ENCODE peak calls at places on chromosome 3, in four cellular contexts. S is K562, F is GM12878, G is H1. K is an unnamed sample.

GRCh38 chr3:163939926-163940325 is 1138.4 kb downstream of the SI start:
- DNase-seq in G (no peak), S (no peak), F (no peak), K (no peak)

GRCh38 chr3:56197259-56197965 is 270.9 kb downstream of the ERC2 start:
- DNase-seq in F (no peak), S (no peak), G (no peak), K (no peak)

GRCh38 chr3:99500485-99500884 is 137.9 kb upstream of the COL8A1 start:
- DNase-seq in S (no peak), F (no peak), G (no peak), K (no peak)

GRCh38 chr3:64642327-64643151 is 45.3 kb downstream of the ADAMTS9 start:
- DNase-seq in G (no peak), F (no peak), S (no peak), K (no peak)

GRCh38 chr3:129434140-129434539 is 5.6 kb downstream of the MBD4 start:
- DNase-seq in F (no peak), G (no peak), S (no peak), K (no peak)

GRCh38 chr3:83076041-83076440 is 1314.6 kb upstream of the GBE1 start:
- DNase-seq in S (no peak), G (no peak), F (no peak), K (no peak)

GRCh38 chr3:144777941-144778340 is 806.3 kb downstream of the DIPK2A start:
- DNase-seq in F (no peak), G (no peak), S (no peak), K (no peak)

GRCh38 chr3:72095521-72095920 is 310.6 kb upstream of the PROK2 start:
- DNase-seq in G (no peak), F (no peak), S (no peak), K (no peak)

DNA sequence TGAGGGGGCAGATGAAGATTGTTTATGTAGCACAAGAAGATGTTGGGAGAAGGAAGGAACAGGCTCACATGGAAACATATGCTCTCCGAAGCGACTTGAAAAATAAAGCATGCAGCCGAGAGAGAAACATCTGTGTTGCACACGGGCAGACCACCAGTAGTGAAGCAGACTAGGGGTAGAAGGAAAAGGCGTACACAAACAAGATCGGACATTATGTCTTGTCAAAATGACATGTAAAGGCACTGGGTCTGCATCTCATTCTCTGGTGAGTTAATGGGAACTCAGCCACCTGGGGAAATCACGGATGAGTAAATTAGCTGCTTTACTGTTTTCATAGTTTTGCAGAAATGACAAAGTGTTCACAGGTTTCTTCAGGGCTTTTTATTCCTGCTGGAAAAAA is 356.4 kb downstream of the ZIC4 start:
- DNase-seq in S (no peak), F (no peak), G (no peak), K (no peak)
- TF ChIP-seq CHD1 in S (no peak), F (no peak), G (no peak), K (no peak)

GRCh38 chr3:26236511-26236910 is 386.1 kb upstream of the LRRC3B start:
- DNase-seq in S (no peak), G (no peak), F (no peak), K (no peak)
- TF ChIP-seq CHD1 in S (no peak), G (no peak), F (no peak), K (no peak)

GRCh38 chr3:196604548-196604947 is 34.9 kb upstream of the NRROS start:
- DNase-seq in F (no peak), G (peak), S (no peak), K (no peak)
- TF ChIP-seq CHD1 in F (no peak), G (no peak), S (no peak), K (no peak)

GRCh38 chr3:150825916-150826377 is 63.0 kb upstream of the SIAH2 start:
- DNase-seq in S (no peak), G (no peak), F (no peak), K (no peak)
- TF ChIP-seq CHD1 in S (no peak), G (no peak), F (no peak), K (no peak)

DNA sequence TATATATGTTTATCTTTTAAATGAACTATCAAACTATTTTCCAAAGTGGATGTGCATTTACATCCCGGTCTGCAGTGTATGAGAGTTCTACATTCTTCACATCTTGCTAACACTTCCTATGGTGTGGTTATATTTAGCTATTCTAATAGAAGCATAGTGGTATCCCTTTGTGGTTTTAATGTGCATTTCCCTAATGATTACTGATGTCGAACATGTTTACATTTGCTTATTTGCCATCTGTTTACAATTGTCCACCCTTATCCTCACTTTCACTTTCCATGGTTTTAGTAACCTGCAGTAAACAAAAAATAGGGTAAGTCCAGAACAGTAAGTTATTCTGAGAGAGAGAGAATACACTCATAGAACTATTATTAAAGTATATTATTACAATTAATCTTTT is 360.5 kb upstream of the NAALADL2 start:
- DNase-seq in S (no peak), F (no peak), G (no peak), K (peak)
- TF ChIP-seq CHD1 in S (no peak), F (no peak), G (no peak), K (no peak)

GRCh38 chr3:11556851-11557644 is 86.7 kb downstream of the VGLL4 start:
- DNase-seq in S (no peak), F (no peak), G (no peak), K (peak)
- TF ChIP-seq CHD1 in S (no peak), F (no peak), G (no peak), K (no peak)